ENCODE peak calls at places on chromosomes 16 and 17, in five cellular contexts. F is AG10803, L is retinal pigment epithelial cell, A is astrocyte of the spinal cord, W is adrenal gland. J is an unnamed sample.
A peak's percentile ranks its signal among the peaks of the same experiment; 100 is the strongest.

GRCh38 chr17:76726766-76727718 is at the start of gene METTL23:
- DNase-seq in W (peak; percentile 92), L (no peak), A (peak; percentile 74), F (peak; percentile 75), J (no peak)

GRCh38 chr17:45149669-45150603 is 1.7 kb downstream of the HEXIM1 start:
- DNase-seq in L (no peak), F (peak; percentile 61), A (peak; percentile 59), W (peak; percentile 90), J (no peak)

GRCh38 chr16:3716831-3717234 is 491 bp downstream of the TRAP1 start:
- DNase-seq in L (no peak), F (no peak), W (no peak), A (no peak), J (no peak)

GRCh38 chr16:17270111-17270510 is 200.6 kb downstream of the XYLT1 start:
- DNase-seq in W (no peak), A (no peak), L (no peak), F (no peak), J (no peak)

GRCh38 chr17:67390646-67391480 is 13.8 kb downstream of the PITPNC1 start:
- DNase-seq in W (peak; percentile 82), A (peak; percentile 96), L (peak; percentile 83), F (peak; percentile 87), J (peak; percentile 91)

GRCh38 chr16:69485816-69486215 is 61.4 kb downstream of the CYB5B start:
- DNase-seq in F (no peak), L (no peak), W (no peak), A (no peak), J (no peak)

GRCh38 chr17:49497147-49498036 is 2.3 kb downstream of the NGFR start:
- DNase-seq in W (peak; percentile 73), L (peak; percentile 4), F (no peak), A (peak; percentile 18), J (no peak)

GRCh38 chr16:370980-371728 is 816 bp upstream of the MRPL28 start:
- DNase-seq in A (no peak), L (no peak), F (no peak), W (no peak), J (no peak)

GRCh38 chr17:67474081-67474661 is 97.1 kb downstream of the PITPNC1 start:
- DNase-seq in F (peak; percentile 99), A (peak; percentile 82), L (no peak), W (peak; percentile 71), J (peak; percentile 41)

GRCh38 chr16:86079185-86079885 is 180.4 kb downstream of the IRF8 start:
- DNase-seq in L (no peak), W (no peak), A (no peak), F (no peak), J (no peak)

GRCh38 chr17:31631759-31632158 is 227.3 kb downstream of the COPRS start:
- DNase-seq in A (no peak), L (no peak), F (peak; percentile 60), W (no peak), J (no peak)

GRCh38 chr17:43755389-43755875 is 3.2 kb downstream of the SOST start:
- DNase-seq in F (no peak), A (no peak), L (peak; percentile 10), W (no peak), J (no peak)

GRCh38 chr17:58432806-58433573 is 15.7 kb upstream of the RNF43 start:
- DNase-seq in F (no peak), A (no peak), L (no peak), W (no peak), J (no peak)

GRCh38 chr17:7056386-7056785 is 12.5 kb upstream of the SLC16A11 start:
- DNase-seq in F (peak; percentile 54), L (no peak), W (no peak), A (peak; percentile 27), J (no peak)

GRCh38 chr16:48231675-48232214 is 12.4 kb upstream of the LONP2 start:
- DNase-seq in W (no peak), L (no peak), F (peak; percentile 53), A (peak; percentile 38), J (peak; percentile 3)

GRCh38 chr16:23950898-23951297 is 115.1 kb downstream of the PRKCB start:
- DNase-seq in F (no peak), L (no peak), W (no peak), A (no peak), J (no peak)

GRCh38 chr16:68235882-68236803 is at the start of gene ESRP2:
- DNase-seq in F (no peak), W (peak; percentile 67), L (no peak), A (no peak), J (no peak)

GRCh38 chr17:34156741-34157589 is 98.1 kb upstream of the CCL2 start:
- DNase-seq in A (no peak), L (no peak), F (no peak), W (no peak), J (no peak)

GRCh38 chr16:7614022-7614795 is 281.6 kb downstream of the RBFOX1 start:
- DNase-seq in F (no peak), W (no peak), L (no peak), A (no peak), J (no peak)

GRCh38 chr16:9647981-9648701 is 534.1 kb downstream of the GRIN2A start:
- DNase-seq in W (peak; percentile 54), F (peak; percentile 26), A (no peak), L (no peak), J (no peak)

GRCh38 chr17:71342726-71343125 is 778.1 kb upstream of the SOX9 start:
- DNase-seq in W (no peak), F (no peak), A (peak; percentile 10), L (no peak), J (no peak)

DNA sequence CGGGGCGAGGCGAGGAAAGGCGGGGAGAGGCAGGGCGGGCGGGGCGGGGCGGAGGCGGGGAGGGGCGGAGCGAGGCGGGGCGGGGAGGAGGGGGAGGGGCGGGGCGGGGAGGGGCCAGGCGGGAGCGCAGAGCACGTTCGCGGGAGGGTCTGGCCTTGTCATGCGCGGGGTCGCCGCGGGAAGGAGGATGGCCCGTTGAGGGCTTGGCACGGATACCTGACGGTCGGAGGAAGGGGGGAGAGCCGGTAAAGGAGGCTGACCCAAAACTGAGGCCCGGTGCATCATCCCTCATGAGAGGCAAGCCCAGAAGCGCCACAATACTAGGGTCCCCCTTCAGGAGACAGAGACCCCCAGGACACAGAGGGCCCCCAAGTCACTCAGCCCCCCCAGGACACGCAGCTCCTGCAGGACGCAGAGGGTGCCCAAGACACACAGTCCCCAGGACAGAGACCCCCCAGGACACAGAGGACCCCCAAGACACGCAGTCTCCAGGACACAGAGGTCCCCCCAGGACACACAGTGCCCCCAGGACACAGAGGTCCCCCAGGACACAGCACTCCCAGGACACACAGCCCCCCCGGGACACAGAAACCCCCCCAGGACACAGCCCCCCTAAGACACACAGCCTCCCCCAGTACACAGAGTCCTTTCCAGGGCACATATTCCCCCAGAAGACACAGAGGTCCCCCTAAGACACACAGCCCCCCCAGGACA is 674 bp upstream of the WDR45B start:
- DNase-seq in L (no peak), W (peak; percentile 83), F (no peak), A (no peak), J (no peak)
- H3K4me3 ChIP-seq in L (peak overlapping the region; percentile 51), W (peak overlapping the region; percentile 28), F (peak overlapping the region; percentile 71), A (peak overlapping the region; percentile 47), J (peak overlapping the region; percentile 68)

GRCh38 chr16:29318037-29318436 is 88.5 kb downstream of the NPIPB11 start:
- DNase-seq in W (no peak), A (peak; percentile 33), L (no peak), F (no peak), J (no peak)
- TF ChIP-seq CTCF in W (no peak), A (peak; percentile 58), L (no peak), F (peak; percentile 30), J (no peak)

GRCh38 chr16:73048292-73049050 is 543 bp upstream of the ZFHX3 start:
- DNase-seq in L (no peak), F (peak; percentile 60), W (peak; percentile 83), A (no peak), J (no peak)
- H3K4me3 ChIP-seq in L (peak overlapping the region; percentile 65), F (peak overlapping the region; percentile 89), W (peak overlapping the region; percentile 89), A (peak overlapping the region; percentile 63), J (peak overlapping the region; percentile 68)

DNA sequence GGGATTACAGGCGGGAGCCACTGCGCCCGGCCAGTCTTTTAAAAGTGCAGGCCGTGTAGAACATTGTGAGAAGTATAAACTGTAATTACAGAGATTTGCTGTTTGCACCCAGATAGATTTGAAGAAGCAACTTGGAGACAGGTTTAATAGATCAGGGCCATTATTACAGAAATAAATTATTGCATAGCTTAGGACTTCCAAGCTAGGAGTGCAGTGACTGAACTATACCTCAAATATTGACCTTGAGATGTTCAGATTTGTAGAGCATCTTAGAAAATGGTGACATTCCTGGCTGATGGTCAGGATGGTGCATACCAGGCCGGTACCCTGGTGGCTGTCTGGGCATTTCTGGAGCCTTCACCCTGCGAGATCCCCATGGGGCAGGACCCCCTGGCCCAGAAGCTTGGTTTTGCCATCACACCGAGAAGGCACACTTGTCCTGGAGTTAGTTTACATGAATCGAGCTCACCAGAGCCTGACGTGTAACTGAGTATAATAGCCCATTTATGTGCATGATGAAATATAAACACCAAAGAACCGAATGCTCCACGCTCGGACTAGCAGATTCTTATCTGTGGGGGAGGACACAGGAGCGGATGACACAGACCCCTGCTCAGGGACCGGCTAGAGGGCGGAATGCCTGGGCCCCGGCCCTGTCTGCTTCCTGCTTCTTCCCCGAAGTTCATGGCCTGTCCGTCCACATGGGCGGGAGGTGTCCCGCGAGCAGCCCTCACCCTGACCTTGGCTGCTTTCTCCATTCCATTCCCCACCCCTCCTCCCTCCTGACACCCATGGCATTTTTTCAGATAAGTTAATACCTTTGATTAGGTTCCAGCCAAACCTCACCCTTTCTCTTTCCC is 32.1 kb downstream of the CCDC40 start:
- DNase-seq in A (peak; percentile 13), L (peak; percentile 45), F (peak; percentile 8), W (peak; percentile 82), J (no peak)
- TF ChIP-seq CTCF in A (no peak), L (no peak), F (no peak), W (no peak), J (no peak)

DNA sequence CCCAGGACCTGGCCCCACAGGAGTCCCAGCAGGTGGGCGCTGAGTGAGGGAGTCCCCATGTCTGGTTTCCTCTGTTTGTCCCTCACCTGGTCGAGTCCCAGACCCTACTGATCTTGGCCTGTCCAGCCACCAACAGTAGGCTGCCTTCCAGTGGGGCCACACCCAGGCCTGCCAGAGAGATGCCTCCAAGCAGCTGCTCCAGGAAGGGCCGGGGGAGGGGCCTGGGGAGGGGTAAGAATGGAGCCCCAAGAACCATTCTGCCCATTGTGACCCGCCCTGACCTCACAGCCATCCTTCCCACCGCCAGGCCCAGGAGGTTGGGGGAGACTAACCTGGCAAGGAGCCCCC is 736 bp downstream of the SPATA20 start:
- DNase-seq in L (no peak), A (no peak), F (no peak), W (no peak), J (no peak)
- H3K4me3 ChIP-seq in L (peak overlapping the region; percentile 53), A (peak overlapping the region; percentile 55), F (peak overlapping the region; percentile 71), W (peak overlapping the region; percentile 23), J (peak overlapping the region; percentile 72)

DNA sequence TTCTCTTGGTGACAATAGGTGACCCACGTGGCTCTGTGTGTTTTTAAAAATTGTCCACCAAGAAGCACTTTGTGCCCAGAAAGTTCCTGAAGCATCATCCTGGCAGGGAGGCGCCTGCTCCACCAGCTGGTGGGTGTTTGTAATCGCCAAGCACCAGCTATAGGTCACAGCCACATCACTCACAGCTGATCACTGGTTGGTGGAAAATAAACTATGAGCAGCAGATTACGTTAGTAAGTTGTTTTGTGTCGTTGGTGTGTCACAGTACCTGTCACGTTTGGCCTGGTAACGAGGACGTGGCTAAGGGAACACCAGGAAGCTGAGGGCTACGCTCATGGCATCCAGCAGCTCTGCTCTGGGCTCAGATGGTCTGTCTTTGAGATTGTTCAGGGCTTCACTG is 10.1 kb downstream of the MRM3 start:
- DNase-seq in A (no peak), L (no peak), F (no peak), W (no peak), J (no peak)
- TF ChIP-seq CTCF in A (peak; percentile 14), L (peak; percentile 18), F (no peak), W (no peak), J (no peak)

J was measured in AG04449.